ENCODE peak calls at places on chromosomes 11 and 22, in ten cellular contexts. R is naive thymus-derived CD4-positive, alpha-beta T cell; N is Calu3; W is hepatic stellate cell; T is activated CD8-positive, alpha-beta memory T cell treated with anti-CD3 and anti-CD28 coated beads for 24 hours; L is foreskin fibroblast; C is NCI-H2081; U is WTC11; B is GM12891; I is A172. F is an unnamed sample.

GRCh38 chr11:69467196-69467595 is 14.3 kb upstream of the LINC01488 start:
- DNase-seq in U (no peak), L (no peak), T (no peak), I (no peak), C (no peak), N (no peak), B (no peak), R (no peak), W (no peak), F (no peak)

GRCh38 chr11:125372088-125372487 is 124.0 kb downstream of the FEZ1 start:
- DNase-seq in R (no peak), N (no peak), T (no peak), B (no peak), W (no peak), I (no peak), C (no peak), U (peak; percentile 20), L (no peak), F (no peak)

GRCh38 chr11:55357560-55358184 is 10.1 kb upstream of the OR4A15 start:
- DNase-seq in I (no peak), B (no peak), N (no peak), C (no peak), T (no peak), R (no peak), L (no peak), W (no peak), U (no peak), F (no peak)

GRCh38 chr11:43382614-43383013 is 23.9 kb downstream of the TTC17 start:
- DNase-seq in I (no peak), N (no peak), T (no peak), L (no peak), B (no peak), R (no peak), C (no peak), U (no peak), W (no peak), F (no peak)

GRCh38 chr11:86202013-86202336 is 42.6 kb upstream of the EED start:
- DNase-seq in W (no peak), U (no peak), I (peak; percentile 8), L (no peak), N (no peak), B (no peak), C (no peak), T (no peak), R (no peak), F (no peak)

GRCh38 chr22:43014062-43014875 is 680 bp downstream of the PACSIN2 start:
- DNase-seq in W (no peak), T (peak; percentile 70), C (no peak), U (peak; percentile 65), L (no peak), R (peak; percentile 39), I (no peak), B (peak; percentile 49), N (peak; percentile 54), F (no peak)

GRCh38 chr11:66639066-66639813 is 737 bp downstream of the RBM4 start:
- DNase-seq in L (no peak), N (peak; percentile 11), C (no peak), I (peak; percentile 25), B (no peak), W (peak; percentile 43), U (no peak), R (peak; percentile 69), T (no peak), F (no peak)

GRCh38 chr11:17019231-17019630 is 5.0 kb upstream of the PLEKHA7 start:
- DNase-seq in N (no peak), U (no peak), B (no peak), C (no peak), I (peak; percentile 52), L (no peak), W (no peak), R (no peak), T (no peak), F (no peak)

GRCh38 chr11:47768090-47768620 is 1.0 kb upstream of the FNBP4 start:
- DNase-seq in U (no peak), B (no peak), N (peak; percentile 52), T (peak; percentile 76), C (peak; percentile 72), L (peak; percentile 78), R (no peak), W (peak; percentile 48), I (peak; percentile 93), F (peak; percentile 69)

GRCh38 chr11:10443152-10443551 is 11.9 kb upstream of the AMPD3 start:
- DNase-seq in B (no peak), W (no peak), I (no peak), L (no peak), R (no peak), C (no peak), T (no peak), U (no peak), N (no peak), F (no peak)

GRCh38 chr22:27726344-27726725 is 75.2 kb downstream of the MN1 start:
- DNase-seq in R (no peak), U (no peak), B (no peak), T (no peak), I (no peak), L (no peak), N (no peak), W (no peak), C (no peak), F (no peak)

F was measured in mucosa of gallbladder.